ENCODE peak calls at places on chromosomes 16 and 17, in ten cellular contexts. N is heart right ventricle; T is prostate gland; P is IMR-90; U is SK-N-MC; X is pancreas; V is psoas muscle; B is CD4-positive, alpha-beta memory T cell; A is aorta; O is tibial artery. K is an unnamed sample.

GRCh38 chr16:87506423-87507350 is 13.9 kb upstream of the ZCCHC14 start:
- DNase-seq in N (no peak), T (no peak), P (no peak), U (no peak), X (no peak), V (no peak), B (no peak), A (no peak), O (no peak), K (no peak)

GRCh38 chr16:54921229-54921824 is 9.3 kb upstream of the IRX5 start:
- DNase-seq in N (no peak), T (no peak), P (no peak), U (no peak), X (no peak), V (no peak), B (no peak), A (no peak), O (no peak), K (no peak)

GRCh38 chr17:82864721-82865240 is 25.0 kb upstream of the ZNF750 start:
- DNase-seq in N (no peak), T (no peak), P (no peak), U (no peak), X (no peak), V (peak; percentile 48), B (no peak), A (no peak), O (no peak), K (no peak)

GRCh38 chr16:57681950-57682728 is 12.5 kb upstream of the DRC7 start:
- DNase-seq in N (no peak), T (no peak), P (no peak), U (no peak), X (no peak), V (no peak), B (no peak), A (peak; percentile 68), O (no peak), K (no peak)

GRCh38 chr16:86285938-86286921 is 224.1 kb upstream of the FOXF1 start:
- DNase-seq in N (no peak), T (no peak), P (peak; percentile 58), U (no peak), X (no peak), V (no peak), B (no peak), A (no peak), O (no peak), K (no peak)

GRCh38 chr17:15922586-15922985 is 22.3 kb upstream of the ADORA2B start:
- DNase-seq in N (no peak), T (no peak), P (no peak), U (no peak), X (no peak), V (no peak), B (no peak), A (no peak), O (no peak), K (no peak)

GRCh38 chr17:80720624-80721577 is 176.3 kb downstream of the RPTOR start:
- DNase-seq in N (no peak), T (no peak), P (peak; percentile 86), U (no peak), X (no peak), V (no peak), B (peak; percentile 52), A (no peak), O (no peak), K (peak; percentile 89)

GRCh38 chr16:69014811-69015210 is 90.6 kb upstream of the HAS3 start:
- DNase-seq in N (no peak), T (no peak), P (no peak), U (no peak), X (no peak), V (no peak), B (no peak), A (no peak), O (no peak), K (no peak)

GRCh38 chr16:87855852-87856715 is 13.2 kb downstream of the SLC7A5 start:
- DNase-seq in N (peak; percentile 31), T (peak; percentile 83), P (peak; percentile 56), U (no peak), X (peak; percentile 60), V (peak; percentile 81), B (no peak), A (no peak), O (peak; percentile 83), K (no peak)

GRCh38 chr17:65057520-65058075 is 1.1 kb upstream of the GNA13 start:
- DNase-seq in N (peak; percentile 66), T (no peak), P (no peak), U (no peak), X (peak; percentile 52), V (peak; percentile 72), B (no peak), A (no peak), O (no peak), K (no peak)

GRCh38 chr17:5631958-5632357 is 47.6 kb upstream of the NLRP1 start:
- DNase-seq in N (no peak), T (no peak), P (no peak), U (no peak), X (no peak), V (no peak), B (no peak), A (no peak), O (no peak), K (no peak)

GRCh38 chr17:50464121-50464520 is 4.6 kb downstream of the CHAD start:
- DNase-seq in N (no peak), T (no peak), P (no peak), U (no peak), X (no peak), V (no peak), B (no peak), A (no peak), O (no peak), K (no peak)

GRCh38 chr17:29292071-29292991 is 1.6 kb downstream of the NUFIP2 start:
- DNase-seq in N (peak; percentile 70), T (peak; percentile 66), P (peak; percentile 15), U (no peak), X (peak; percentile 65), V (peak; percentile 81), B (peak; percentile 59), A (peak; percentile 87), O (peak; percentile 89), K (peak; percentile 79)

GRCh38 chr16:70520612-70521297 is 2.6 kb downstream of the COG4 start:
- DNase-seq in N (no peak), T (no peak), P (peak; percentile 74), U (peak; percentile 63), X (no peak), V (no peak), B (peak; percentile 43), A (no peak), O (no peak), K (no peak)

GRCh38 chr17:29090746-29091395 is 47.9 kb downstream of the PIPOX start:
- DNase-seq in N (no peak), T (no peak), P (no peak), U (no peak), X (no peak), V (no peak), B (no peak), A (no peak), O (no peak), K (no peak)

DNA sequence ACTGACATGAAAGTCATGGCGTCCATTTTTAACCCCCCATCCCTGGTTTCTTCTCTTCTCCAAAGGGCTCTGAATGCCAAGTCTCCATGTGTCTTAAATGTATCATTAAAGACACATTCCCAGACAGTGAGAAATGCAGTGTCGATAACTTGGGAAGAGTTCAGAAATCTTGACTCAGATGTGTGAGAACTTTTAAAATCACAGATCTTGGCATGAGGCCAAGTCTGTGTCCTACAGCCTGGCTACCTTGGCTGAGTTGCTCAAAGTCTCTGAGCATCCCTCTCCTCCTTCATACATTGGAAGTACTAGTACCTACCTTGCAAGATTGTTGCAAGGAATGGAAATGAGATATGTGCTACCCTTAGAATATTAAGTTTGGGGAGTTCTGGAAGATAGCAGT is 1046.5 kb upstream of the RBFOX1 start:
- DNase-seq in N (no peak), T (no peak), P (no peak), U (no peak), X (no peak), V (no peak), B (no peak), A (no peak), O (no peak), K (no peak)
- H3K27ac ChIP-seq in N (no peak overlapping the region), T (no peak overlapping the region), P (no peak overlapping the region), U (no peak overlapping the region), X (no peak overlapping the region), V (no peak overlapping the region), B (no peak overlapping the region), A (no peak overlapping the region), O (no peak overlapping the region), K (no peak overlapping the region)

GRCh38 chr16:83802135-83802534 is 5.6 kb upstream of the HSBP1 start:
- DNase-seq in N (peak; percentile 34), T (peak; percentile 69), P (peak; percentile 81), U (no peak), X (no peak), V (no peak), B (peak; percentile 32), A (no peak), O (no peak), K (no peak)
- H3K4me3 ChIP-seq in N (peak overlapping the region; percentile 12), T (no peak overlapping the region), P (peak overlapping the region; percentile 43), U (no peak overlapping the region), X (no peak overlapping the region), V (peak overlapping the region; percentile 23), B (no peak overlapping the region), A (peak overlapping the region; percentile 17), O (peak overlapping the region; percentile 44), K (no peak overlapping the region)

GRCh38 chr17:77493238-77493812 is 352.6 kb downstream of the SEC14L1 start:
- DNase-seq in N (no peak), T (no peak), P (no peak), U (no peak), X (peak; percentile 16), V (peak; percentile 30), B (no peak), A (no peak), O (peak; percentile 56), K (no peak)

GRCh38 chr17:77490361-77491183 is 349.8 kb downstream of the SEC14L1 start:
- DNase-seq in N (no peak), T (no peak), P (no peak), U (no peak), X (no peak), V (peak; percentile 54), B (no peak), A (peak; percentile 77), O (peak; percentile 74), K (no peak)

GRCh38 chr17:77493901-77494663 is 353.3 kb downstream of the SEC14L1 start:
- DNase-seq in N (no peak), T (no peak), P (no peak), U (no peak), X (peak; percentile 7), V (peak; percentile 34), B (no peak), A (peak; percentile 17), O (peak; percentile 54), K (no peak)

GRCh38 chr17:77491921-77492445 is 351.2 kb downstream of the SEC14L1 start:
- DNase-seq in N (no peak), T (no peak), P (no peak), U (no peak), X (no peak), V (peak; percentile 44), B (no peak), A (peak; percentile 68), O (peak; percentile 67), K (no peak)

GRCh38 chr17:77492446-77493237 is 351.9 kb downstream of the SEC14L1 start:
- DNase-seq in N (no peak), T (no peak), P (no peak), U (no peak), X (no peak), V (peak; percentile 39), B (no peak), A (peak; percentile 72), O (peak; percentile 64), K (no peak)
- H3K27ac ChIP-seq in N (no peak overlapping the region), T (no peak overlapping the region), P (no peak overlapping the region), U (no peak overlapping the region), X (no peak overlapping the region), V (no peak overlapping the region), B (no peak overlapping the region), A (no peak overlapping the region), O (no peak overlapping the region), K (no peak overlapping the region)

GRCh38 chr17:67448449-67448848 is 71.4 kb downstream of the PITPNC1 start:
- DNase-seq in N (no peak), T (no peak), P (no peak), U (no peak), X (no peak), V (no peak), B (no peak), A (no peak), O (no peak), K (no peak)
- H3K4me3 ChIP-seq in N (no peak overlapping the region), T (no peak overlapping the region), P (no peak overlapping the region), U (no peak overlapping the region), X (no peak overlapping the region), V (no peak overlapping the region), B (no peak overlapping the region), A (no peak overlapping the region), O (no peak overlapping the region), K (no peak overlapping the region)

K was measured in CD8-positive, alpha-beta memory T cell.